ENCODE peak calls at places on chromosomes 3 and 15, in ten cellular contexts. B, L, J, A, D, N, C, M, E and X are unnamed samples.

GRCh38 chr3:187921391-187921790 is 176.1 kb upstream of the BCL6 start:
- DNase-seq in D (no peak), C (no peak), A (no peak), B (no peak), N (no peak), L (no peak), E (no peak), J (no peak), M (no peak), X (no peak)

GRCh38 chr3:15542641-15543040 is 21.1 kb upstream of the COLQ start:
- DNase-seq in A (no peak), C (no peak), L (no peak), E (no peak), M (no peak), D (no peak), J (no peak), B (no peak), N (no peak), X (no peak)

GRCh38 chr3:2578560-2578959 is 479.9 kb downstream of the CNTN4 start:
- DNase-seq in E (no peak), B (no peak), L (no peak), N (no peak), M (no peak), J (no peak), C (no peak), A (no peak), D (no peak), X (no peak)

GRCh38 chr15:57611119-57611518 is 19.4 kb downstream of the MYZAP start:
- DNase-seq in L (no peak), N (no peak), M (no peak), A (no peak), C (no peak), J (no peak), B (no peak), E (no peak), D (no peak), X (no peak)

GRCh38 chr3:158458464-158458863 is 112.5 kb upstream of the MLF1 start:
- DNase-seq in L (no peak), C (no peak), D (no peak), B (no peak), M (no peak), A (no peak), J (no peak), N (no peak), E (no peak), X (no peak)

GRCh38 chr15:34795267-34796081 is at the start of gene ACTC1:
- DNase-seq in D (no peak), L (no peak), B (no peak), E (peak), M (peak), J (peak), A (peak), C (no peak), N (no peak), X (no peak)

GRCh38 chr3:108150200-108150599 is 59.4 kb upstream of the CD47 start:
- DNase-seq in M (no peak), A (no peak), N (no peak), L (no peak), J (no peak), D (no peak), C (no peak), B (no peak), E (no peak), X (no peak)

GRCh38 chr3:128794067-128794768 is 68.2 kb downstream of the RAB7A start:
- DNase-seq in C (no peak), B (no peak), M (no peak), A (no peak), D (no peak), E (peak), J (peak), N (no peak), L (peak), X (no peak)

GRCh38 chr3:188432826-188433525 is 279.0 kb downstream of the LPP start:
- DNase-seq in B (no peak), D (no peak), A (no peak), M (no peak), J (peak), N (no peak), E (no peak), L (no peak), C (no peak), X (no peak)

GRCh38 chr3:165196577-165197561 is 685 bp upstream of the SLITRK3 start:
- DNase-seq in M (peak), D (no peak), L (no peak), A (peak), J (no peak), N (no peak), B (no peak), E (no peak), C (no peak), X (no peak)

GRCh38 chr3:128390867-128391266 is 75.8 kb downstream of the DNAJB8 start:
- DNase-seq in M (no peak), D (no peak), B (no peak), J (no peak), N (no peak), L (no peak), C (no peak), E (no peak), A (no peak), X (no peak)

GRCh38 chr3:42666577-42666998 is 13.1 kb downstream of the ZBTB47 start:
- DNase-seq in A (no peak), M (no peak), L (no peak), C (no peak), J (no peak), D (no peak), N (no peak), B (no peak), E (no peak), X (no peak)

GRCh38 chr15:68580026-68580882 is 1.5 kb downstream of the CORO2B start:
- DNase-seq in J (no peak), E (no peak), M (no peak), A (no peak), C (no peak), D (no peak), B (no peak), L (no peak), N (no peak), X (no peak)

GRCh38 chr3:74089854-74090253 is 465.1 kb upstream of the PDZRN3 start:
- DNase-seq in C (no peak), N (no peak), B (no peak), A (no peak), L (no peak), J (no peak), M (no peak), D (no peak), E (no peak), X (no peak)

GRCh38 chr3:3097958-3098357 is 12.2 kb downstream of the IL5RA start:
- DNase-seq in L (no peak), D (no peak), A (no peak), M (no peak), B (no peak), C (no peak), E (no peak), N (no peak), J (no peak), X (no peak)

GRCh38 chr3:37967252-37967881 is 23.2 kb upstream of the VILL start:
- DNase-seq in E (no peak), B (peak), L (peak), J (peak), C (peak), N (peak), A (peak), D (peak), M (no peak), X (no peak)

GRCh38 chr15:62165029-62165792 is at the start of gene C2CD4B:
- DNase-seq in D (peak), C (peak), B (peak), L (no peak), M (peak), E (no peak), N (no peak), A (peak), J (no peak), X (peak)

GRCh38 chr3:99789322-99789721 is 28.3 kb upstream of the CMSS1 start:
- DNase-seq in A (peak), E (peak), M (no peak), L (peak), J (peak), D (no peak), C (no peak), B (no peak), N (no peak), X (no peak)

GRCh38 chr15:91855684-91856553 is 2.4 kb downstream of the SLCO3A1 start:
- DNase-seq in E (no peak), J (peak), N (no peak), D (no peak), C (no peak), L (no peak), A (peak), M (no peak), B (peak), X (no peak)

GRCh38 chr3:69352305-69353087 is 33.4 kb downstream of the FRMD4B start:
- DNase-seq in E (no peak), M (no peak), J (no peak), N (no peak), C (no peak), A (no peak), D (no peak), L (no peak), B (no peak), X (no peak)

GRCh38 chr3:157073810-157074209 is 86.1 kb downstream of the CCNL1 start:
- DNase-seq in M (no peak), L (no peak), J (no peak), E (no peak), C (no peak), D (no peak), N (no peak), A (no peak), B (no peak), X (no peak)